ENCODE peak calls at places on chromosomes 3 and 15, in nine cellular contexts. One of them, this sample, is unnamed.

GRCh38 chr3:89340431-89340830 is 233.0 kb downstream of the EPHA3 start:
- DNase-seq in GM12892: no peak
- DNase-seq in spleen: no peak
- DNase-seq in A549: no peak
- DNase-seq in transverse colon: no peak
- DNase-seq in lower leg skin: no peak
- DNase-seq in heart left ventricle: no peak
- DNase-seq in tibial nerve: no peak
- DNase-seq in GM12878: no peak
- DNase-seq in this sample: no peak

GRCh38 chr3:65831733-65832425 is 206.8 kb downstream of the MAGI1 start:
- DNase-seq in GM12892: no peak
- DNase-seq in spleen: no peak
- DNase-seq in tibial nerve: no peak
- DNase-seq in heart left ventricle: no peak
- DNase-seq in GM12878: no peak
- DNase-seq in transverse colon: no peak
- DNase-seq in A549: no peak
- DNase-seq in lower leg skin: no peak
- DNase-seq in this sample: peak; percentile 9

GRCh38 chr3:2921903-2922302 is 188.3 kb downstream of the IL5RA start:
- DNase-seq in tibial nerve: peak; percentile 7
- DNase-seq in A549: peak; percentile 10
- DNase-seq in lower leg skin: no peak
- DNase-seq in heart left ventricle: no peak
- DNase-seq in GM12892: no peak
- DNase-seq in GM12878: peak; percentile 24
- DNase-seq in spleen: no peak
- DNase-seq in transverse colon: no peak
- DNase-seq in this sample: no peak

GRCh38 chr15:73936181-73936580 is 9.9 kb downstream of the LOXL1 start:
- DNase-seq in GM12892: no peak
- DNase-seq in tibial nerve: no peak
- DNase-seq in transverse colon: no peak
- DNase-seq in heart left ventricle: peak; percentile 51
- DNase-seq in A549: no peak
- DNase-seq in GM12878: no peak
- DNase-seq in spleen: peak; percentile 55
- DNase-seq in lower leg skin: no peak
- DNase-seq in this sample: no peak

GRCh38 chr3:32963871-32964270 is 12.4 kb downstream of the CCR4 start:
- DNase-seq in tibial nerve: no peak
- DNase-seq in GM12892: no peak
- DNase-seq in heart left ventricle: no peak
- DNase-seq in spleen: no peak
- DNase-seq in A549: no peak
- DNase-seq in transverse colon: no peak
- DNase-seq in lower leg skin: peak; percentile 43
- DNase-seq in GM12878: no peak
- DNase-seq in this sample: no peak

GRCh38 chr3:41364736-41365135 is 165.4 kb downstream of the CTNNB1 start:
- DNase-seq in lower leg skin: no peak
- DNase-seq in GM12892: no peak
- DNase-seq in tibial nerve: no peak
- DNase-seq in GM12878: no peak
- DNase-seq in transverse colon: no peak
- DNase-seq in heart left ventricle: no peak
- DNase-seq in A549: no peak
- DNase-seq in spleen: no peak
- DNase-seq in this sample: no peak

GRCh38 chr15:100926258-100926657 is 7.1 kb downstream of the LRRK1 start:
- DNase-seq in lower leg skin: peak; percentile 75
- DNase-seq in spleen: no peak
- DNase-seq in GM12892: no peak
- DNase-seq in heart left ventricle: no peak
- DNase-seq in transverse colon: no peak
- DNase-seq in A549: no peak
- DNase-seq in GM12878: no peak
- DNase-seq in tibial nerve: no peak
- DNase-seq in this sample: no peak

GRCh38 chr3:3031358-3031757 is 78.8 kb downstream of the IL5RA start:
- DNase-seq in transverse colon: no peak
- DNase-seq in heart left ventricle: no peak
- DNase-seq in tibial nerve: no peak
- DNase-seq in A549: no peak
- DNase-seq in lower leg skin: no peak
- DNase-seq in spleen: no peak
- DNase-seq in GM12878: no peak
- DNase-seq in GM12892: no peak
- DNase-seq in this sample: no peak

GRCh38 chr15:69812881-69813280 is 284.8 kb downstream of the TLE3 start:
- DNase-seq in heart left ventricle: no peak
- DNase-seq in tibial nerve: no peak
- DNase-seq in transverse colon: peak; percentile 14
- DNase-seq in GM12892: no peak
- DNase-seq in GM12878: no peak
- DNase-seq in spleen: no peak
- DNase-seq in A549: no peak
- DNase-seq in lower leg skin: no peak
- DNase-seq in this sample: no peak

GRCh38 chr3:123481071-123481470 is 32.2 kb upstream of the ADCY5 start:
- DNase-seq in lower leg skin: peak; percentile 83
- DNase-seq in heart left ventricle: no peak
- DNase-seq in spleen: peak; percentile 49
- DNase-seq in A549: no peak
- DNase-seq in transverse colon: no peak
- DNase-seq in tibial nerve: no peak
- DNase-seq in GM12878: no peak
- DNase-seq in GM12892: no peak
- DNase-seq in this sample: no peak

GRCh38 chr15:84835661-84836384 is 18.7 kb downstream of the ALPK3 start:
- DNase-seq in GM12892: no peak
- DNase-seq in transverse colon: no peak
- DNase-seq in lower leg skin: peak; percentile 23
- DNase-seq in A549: no peak
- DNase-seq in heart left ventricle: no peak
- DNase-seq in GM12878: no peak
- DNase-seq in tibial nerve: no peak
- DNase-seq in spleen: no peak
- DNase-seq in this sample: no peak

GRCh38 chr15:75836953-75837321 is 6.3 kb upstream of the UBE2Q2 start:
- DNase-seq in GM12892: peak; percentile 31
- DNase-seq in heart left ventricle: no peak
- DNase-seq in transverse colon: no peak
- DNase-seq in GM12878: peak; percentile 69
- DNase-seq in spleen: no peak
- DNase-seq in tibial nerve: peak; percentile 23
- DNase-seq in A549: no peak
- DNase-seq in lower leg skin: peak; percentile 85
- DNase-seq in this sample: peak; percentile 47

GRCh38 chr3:156489462-156489911 is 65.4 kb downstream of the SSR3 start:
- DNase-seq in spleen: no peak
- DNase-seq in lower leg skin: no peak
- DNase-seq in A549: no peak
- DNase-seq in GM12878: peak; percentile 8
- DNase-seq in heart left ventricle: no peak
- DNase-seq in tibial nerve: no peak
- DNase-seq in transverse colon: no peak
- DNase-seq in GM12892: no peak
- DNase-seq in this sample: no peak

GRCh38 chr3:38165722-38166387 is 518 bp downstream of the OXSR1 start:
- DNase-seq in heart left ventricle: peak; percentile 72
- DNase-seq in GM12878: no peak
- DNase-seq in GM12892: no peak
- DNase-seq in A549: peak; percentile 61
- DNase-seq in transverse colon: no peak
- DNase-seq in spleen: no peak
- DNase-seq in lower leg skin: peak; percentile 92
- DNase-seq in tibial nerve: peak; percentile 36
- DNase-seq in this sample: no peak
- TF ChIP-seq POLR2A in heart left ventricle: no peak
- TF ChIP-seq POLR2A in GM12878: no peak
- TF ChIP-seq POLR2A in GM12892: no peak
- TF ChIP-seq POLR2A in A549: no peak
- TF ChIP-seq POLR2A in transverse colon: no peak
- TF ChIP-seq POLR2A in spleen: no peak
- TF ChIP-seq POLR2A in lower leg skin: no peak
- TF ChIP-seq POLR2A in tibial nerve: no peak
- TF ChIP-seq POLR2A in this sample: no peak

DNA sequence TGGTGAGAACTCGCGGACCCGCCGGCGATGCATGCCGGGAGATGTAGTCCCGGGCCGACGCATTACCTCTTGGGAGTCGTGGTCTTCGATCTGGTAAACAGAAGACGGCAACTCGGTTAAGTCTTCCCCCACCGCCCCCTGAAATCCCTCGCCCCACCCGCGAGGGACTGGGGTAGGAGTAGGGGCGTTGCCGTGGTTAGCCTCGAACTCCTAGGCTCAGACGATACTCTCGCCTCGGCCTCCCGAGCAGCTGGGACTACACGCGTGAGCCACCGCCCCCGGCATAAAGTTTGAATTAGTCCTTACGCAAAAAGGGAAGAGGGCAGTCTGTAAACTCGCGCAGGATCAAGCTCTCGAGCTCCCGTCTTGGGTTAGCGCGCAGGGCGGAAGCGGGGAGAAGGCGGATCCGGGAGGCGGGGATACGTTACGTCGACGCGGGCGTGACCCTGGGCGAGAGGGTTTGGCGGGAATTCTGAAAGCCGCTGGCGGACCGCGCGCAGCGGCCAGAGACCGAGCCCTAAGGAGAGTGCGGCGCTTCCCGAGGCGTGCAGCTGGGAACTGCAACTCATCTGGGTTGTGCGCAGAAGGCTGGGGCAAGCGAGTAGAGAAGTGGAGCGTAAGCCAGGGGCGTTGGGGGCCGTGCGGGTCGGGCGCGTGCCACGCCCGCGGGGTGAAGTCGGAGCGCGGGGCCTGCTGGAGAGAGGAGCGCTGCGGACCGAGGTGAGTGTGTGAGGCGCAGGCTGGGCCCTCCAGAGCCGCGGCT is at the start of gene RAD51:
- DNase-seq in heart left ventricle: peak; percentile 95
- DNase-seq in tibial nerve: peak; percentile 88
- DNase-seq in A549: peak; percentile 83
- DNase-seq in transverse colon: peak; percentile 95
- DNase-seq in spleen: peak; percentile 98
- DNase-seq in lower leg skin: peak; percentile 98
- DNase-seq in GM12878: peak; percentile 84
- DNase-seq in GM12892: peak; percentile 87
- DNase-seq in this sample: peak; percentile 93
- TF ChIP-seq POLR2A in heart left ventricle: peak; percentile 74
- TF ChIP-seq POLR2A in tibial nerve: peak; percentile 5
- TF ChIP-seq POLR2A in A549: peak; percentile 47
- TF ChIP-seq POLR2A in transverse colon: peak; percentile 80
- TF ChIP-seq POLR2A in spleen: no peak
- TF ChIP-seq POLR2A in lower leg skin: no peak
- TF ChIP-seq POLR2A in GM12878: peak; percentile 82
- TF ChIP-seq POLR2A in GM12892: peak; percentile 68
- TF ChIP-seq POLR2A in this sample: peak; percentile 57

GRCh38 chr15:31325432-31325975 is 1.1 kb upstream of the KLF13 start:
- DNase-seq in spleen: peak; percentile 96
- DNase-seq in A549: peak; percentile 43
- DNase-seq in GM12892: no peak
- DNase-seq in transverse colon: peak; percentile 77
- DNase-seq in heart left ventricle: peak; percentile 90
- DNase-seq in tibial nerve: peak; percentile 70
- DNase-seq in lower leg skin: peak; percentile 95
- DNase-seq in GM12878: no peak
- DNase-seq in this sample: peak; percentile 41

GRCh38 chr15:31322486-31322885 is 4.1 kb upstream of the KLF13 start:
- DNase-seq in transverse colon: no peak
- DNase-seq in tibial nerve: no peak
- DNase-seq in A549: no peak
- DNase-seq in GM12878: no peak
- DNase-seq in lower leg skin: no peak
- DNase-seq in spleen: no peak
- DNase-seq in GM12892: no peak
- DNase-seq in heart left ventricle: peak; percentile 2
- DNase-seq in this sample: no peak

GRCh38 chr15:31321418-31321817 is 5.2 kb upstream of the KLF13 start:
- DNase-seq in lower leg skin: no peak
- DNase-seq in GM12892: no peak
- DNase-seq in heart left ventricle: no peak
- DNase-seq in spleen: no peak
- DNase-seq in transverse colon: no peak
- DNase-seq in GM12878: no peak
- DNase-seq in A549: no peak
- DNase-seq in tibial nerve: no peak
- DNase-seq in this sample: no peak

GRCh38 chr15:31324739-31325431 is 1.8 kb upstream of the KLF13 start:
- DNase-seq in spleen: no peak
- DNase-seq in GM12892: no peak
- DNase-seq in heart left ventricle: peak; percentile 41
- DNase-seq in tibial nerve: no peak
- DNase-seq in lower leg skin: no peak
- DNase-seq in A549: no peak
- DNase-seq in GM12878: no peak
- DNase-seq in transverse colon: no peak
- DNase-seq in this sample: no peak

DNA sequence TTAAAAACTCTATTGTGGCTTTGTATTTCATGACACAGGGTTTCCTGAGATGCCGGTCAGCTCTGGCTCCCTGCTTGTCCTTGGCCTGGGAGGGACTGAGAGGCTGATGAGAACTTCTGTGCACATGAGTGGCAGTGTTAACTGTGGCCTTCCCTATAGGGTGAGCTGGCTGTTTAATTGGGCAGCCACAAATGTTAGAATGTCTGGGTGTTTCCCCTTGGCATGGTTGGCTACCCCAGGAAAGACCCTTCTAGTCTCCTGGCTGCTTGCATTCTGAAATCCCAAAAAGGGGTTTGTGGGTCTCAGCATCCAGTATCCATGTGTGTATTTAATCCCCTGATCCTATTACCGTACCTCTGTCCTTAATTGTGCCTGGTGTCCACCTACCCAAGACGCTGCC is 3.0 kb upstream of the KLF13 start:
- DNase-seq in lower leg skin: no peak
- DNase-seq in transverse colon: no peak
- DNase-seq in tibial nerve: no peak
- DNase-seq in heart left ventricle: peak; percentile 18
- DNase-seq in spleen: no peak
- DNase-seq in GM12892: no peak
- DNase-seq in GM12878: no peak
- DNase-seq in A549: no peak
- DNase-seq in this sample: no peak
- TF ChIP-seq POLR2A in lower leg skin: no peak
- TF ChIP-seq POLR2A in transverse colon: no peak
- TF ChIP-seq POLR2A in tibial nerve: no peak
- TF ChIP-seq POLR2A in heart left ventricle: no peak
- TF ChIP-seq POLR2A in spleen: no peak
- TF ChIP-seq POLR2A in GM12892: peak; percentile 31
- TF ChIP-seq POLR2A in GM12878: peak; percentile 35
- TF ChIP-seq POLR2A in A549: no peak
- TF ChIP-seq POLR2A in this sample: no peak

DNA sequence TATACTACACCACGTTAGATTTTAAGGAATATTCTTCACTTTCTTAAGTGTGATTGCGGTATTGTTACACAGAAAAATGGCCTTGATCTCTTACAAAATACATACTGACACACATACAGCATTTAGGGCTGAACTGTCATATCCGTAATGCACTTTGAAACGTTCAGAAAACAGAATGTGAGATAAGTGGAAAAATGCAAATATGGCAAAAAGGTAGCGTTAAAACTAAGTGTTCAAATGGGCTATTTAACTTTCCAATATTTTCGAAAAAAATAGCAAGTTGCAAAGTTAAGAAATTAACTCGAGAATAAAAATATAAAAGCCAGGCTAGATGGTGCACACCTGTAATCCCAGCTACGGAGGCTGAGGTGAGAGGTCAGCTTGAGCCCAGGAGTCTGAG is 1.7 kb downstream of the ZNF280D start:
- DNase-seq in GM12878: no peak
- DNase-seq in lower leg skin: no peak
- DNase-seq in heart left ventricle: no peak
- DNase-seq in transverse colon: no peak
- DNase-seq in spleen: no peak
- DNase-seq in A549: no peak
- DNase-seq in GM12892: no peak
- DNase-seq in tibial nerve: no peak
- DNase-seq in this sample: no peak
- TF ChIP-seq POLR2A in GM12878: no peak
- TF ChIP-seq POLR2A in lower leg skin: no peak
- TF ChIP-seq POLR2A in heart left ventricle: no peak
- TF ChIP-seq POLR2A in transverse colon: no peak
- TF ChIP-seq POLR2A in spleen: no peak
- TF ChIP-seq POLR2A in A549: no peak
- TF ChIP-seq POLR2A in GM12892: no peak
- TF ChIP-seq POLR2A in tibial nerve: no peak
- TF ChIP-seq POLR2A in this sample: no peak